ENCODE peak calls at places on chromosome 13, in seven cellular contexts. C is cardiac muscle cell, S is colonic mucosa, I is K562, U is right cardiac atrium, G is stomach, V is mammary epithelial cell. A is an unnamed sample.
A peak's percentile ranks its signal among the peaks of the same experiment; 100 is the strongest.

GRCh38 chr13:99600318-99600717 is 99.0 kb downstream of the TM9SF2 start:
- DNase-seq in C (peak; percentile 37), S (no peak), I (peak; percentile 19), U (no peak), G (no peak), V (no peak), A (no peak)

GRCh38 chr13:29140277-29140676 is 320.1 kb downstream of the MTUS2 start:
- DNase-seq in C (peak; percentile 53), S (no peak), I (no peak), U (no peak), G (no peak), V (no peak), A (no peak)

GRCh38 chr13:37192986-37193385 is 87.5 kb upstream of the CSNK1A1L start:
- DNase-seq in C (no peak), S (no peak), I (no peak), U (no peak), G (no peak), V (no peak), A (no peak)

GRCh38 chr13:21208755-21209154 is 32.3 kb downstream of the MRPL57 start:
- DNase-seq in C (no peak), S (no peak), I (no peak), U (no peak), G (no peak), V (no peak), A (no peak)

GRCh38 chr13:60155978-60156377 is 7.8 kb downstream of the DIAPH3 start:
- DNase-seq in C (no peak), S (no peak), I (no peak), U (no peak), G (no peak), V (no peak), A (peak; percentile 26)

GRCh38 chr13:31350560-31350959 is 150.8 kb downstream of the B3GLCT start:
- DNase-seq in C (no peak), S (no peak), I (no peak), U (no peak), G (no peak), V (no peak), A (no peak)

GRCh38 chr13:114081761-114082681 is 50.4 kb downstream of the RASA3 start:
- DNase-seq in C (no peak), S (no peak), I (no peak), U (no peak), G (peak; percentile 87), V (no peak), A (no peak)

GRCh38 chr13:51885651-51886050 is 23.9 kb downstream of the CCDC70 start:
- DNase-seq in C (no peak), S (peak; percentile 2), I (no peak), U (no peak), G (no peak), V (no peak), A (no peak)

GRCh38 chr13:25203256-25203794 is 31.2 kb upstream of the AMER2 start:
- DNase-seq in C (no peak), S (no peak), I (no peak), U (no peak), G (no peak), V (no peak), A (no peak)

GRCh38 chr13:46484561-46484960 is 68.4 kb upstream of the LRCH1 start:
- DNase-seq in C (no peak), S (no peak), I (no peak), U (no peak), G (no peak), V (no peak), A (no peak)

GRCh38 chr13:77537302-77537919 is 1.9 kb downstream of the SCEL start:
- DNase-seq in C (no peak), S (no peak), I (no peak), U (no peak), G (no peak), V (no peak), A (no peak)

GRCh38 chr13:77533875-77534788 is 1.4 kb upstream of the SCEL start:
- DNase-seq in C (no peak), S (no peak), I (no peak), U (no peak), G (no peak), V (no peak), A (no peak)

GRCh38 chr13:77535448-77535847 is at the start of gene SCEL:
- DNase-seq in C (no peak), S (no peak), I (no peak), U (no peak), G (no peak), V (peak; percentile 55), A (no peak)

GRCh38 chr13:77532983-77533382 is 2.5 kb upstream of the SCEL start:
- DNase-seq in C (no peak), S (no peak), I (no peak), U (no peak), G (no peak), V (no peak), A (no peak)

DNA sequence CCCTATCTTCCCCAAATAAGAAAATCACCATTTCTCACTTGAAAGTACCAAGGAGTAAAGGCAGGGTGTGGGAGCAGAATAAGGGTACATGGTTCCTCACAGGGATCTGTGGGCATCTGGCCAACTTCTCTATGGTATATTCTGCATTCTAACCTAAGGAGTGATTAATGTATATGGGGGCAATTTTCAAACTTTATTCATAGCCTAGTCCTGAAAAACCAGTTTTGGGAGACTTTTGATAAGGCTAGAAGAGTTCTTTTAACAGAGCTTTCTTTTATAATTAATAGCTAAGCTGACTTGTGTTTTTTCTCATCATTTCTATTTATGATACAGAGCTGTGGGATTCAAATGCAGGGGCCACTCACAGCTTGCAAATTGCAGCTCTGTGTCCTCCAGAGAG is 852 bp downstream of the SCEL start:
- DNase-seq in C (no peak), S (no peak), I (no peak), U (no peak), G (no peak), V (no peak), A (no peak)
- H3K4me3 ChIP-seq in C (no peak overlapping the region), S (no peak overlapping the region), I (no peak overlapping the region), U (no peak overlapping the region), G (no peak overlapping the region), V (no peak overlapping the region), A (no peak overlapping the region)

GRCh38 chr13:20142927-20143480 is 17.8 kb downstream of the GJA3 start:
- DNase-seq in C (no peak), S (no peak), I (no peak), U (no peak), G (no peak), V (no peak), A (no peak)

GRCh38 chr13:20142019-20142926 is 18.6 kb downstream of the GJA3 start:
- DNase-seq in C (no peak), S (no peak), I (no peak), U (no peak), G (no peak), V (no peak), A (no peak)

GRCh38 chr13:20144141-20144850 is 16.6 kb downstream of the GJA3 start:
- DNase-seq in C (no peak), S (no peak), I (no peak), U (no peak), G (no peak), V (no peak), A (no peak)

GRCh38 chr13:20140487-20140886 is 20.4 kb downstream of the GJA3 start:
- DNase-seq in C (no peak), S (no peak), I (no peak), U (no peak), G (no peak), V (no peak), A (no peak)

DNA sequence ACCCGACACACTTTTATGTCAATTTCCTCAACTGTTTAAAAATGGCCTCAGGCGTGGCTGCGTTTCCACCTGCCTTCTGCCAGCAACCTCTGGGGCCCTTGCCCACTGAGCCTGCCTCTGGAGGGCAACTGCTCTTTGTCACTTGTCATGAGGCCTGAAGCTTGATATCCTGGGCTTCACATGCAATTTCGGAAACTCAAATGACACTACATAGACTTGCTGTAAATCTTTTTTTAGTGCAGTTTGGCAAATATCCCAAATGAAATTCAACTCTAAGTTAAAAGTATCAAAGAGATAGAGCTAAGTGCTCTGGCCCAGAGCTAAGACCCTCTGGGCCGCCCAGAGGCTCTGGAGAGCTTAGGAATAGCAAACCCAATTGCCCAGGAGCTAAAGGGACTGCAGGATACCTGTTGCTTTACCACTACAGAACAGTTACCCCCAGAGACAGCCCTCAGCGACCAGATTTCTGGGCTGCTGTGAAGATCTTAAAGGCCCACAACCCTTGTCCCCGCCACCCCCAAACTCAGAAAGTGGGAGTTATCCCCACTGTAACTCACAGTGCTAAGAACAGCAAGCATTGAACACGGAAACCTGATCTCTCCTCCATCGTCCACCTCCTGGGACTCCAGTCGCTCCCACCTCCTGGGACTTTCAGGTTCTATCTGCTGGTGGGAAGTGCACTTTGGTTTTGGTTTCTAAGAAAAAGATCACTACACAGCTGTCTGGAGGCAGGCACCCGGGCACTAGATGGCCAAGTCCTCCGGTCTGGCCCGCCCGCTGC is 19.4 kb downstream of the GJA3 start:
- DNase-seq in C (peak; percentile 95), S (no peak), I (no peak), U (no peak), G (no peak), V (no peak), A (no peak)
- H3K27me3 ChIP-seq in C (no peaks in the 10 kb centered on the region), S (peaks cover 26% of the 10 kb centered on the region), I (peaks cover 47% of the 10 kb centered on the region), U (no peaks in the 10 kb centered on the region), G (peaks cover 19% of the 10 kb centered on the region), V (no peaks in the 10 kb centered on the region), A (no peaks in the 10 kb centered on the region)

GRCh38 chr13:42275506-42275905 is 3.6 kb downstream of the AKAP11 start:
- DNase-seq in C (no peak), S (no peak), I (no peak), U (no peak), G (no peak), V (peak; percentile 19), A (no peak)

GRCh38 chr13:42279080-42279479 is 7.1 kb downstream of the AKAP11 start:
- DNase-seq in C (no peak), S (no peak), I (no peak), U (no peak), G (no peak), V (no peak), A (no peak)

GRCh38 chr13:42276683-42277082 is 4.7 kb downstream of the AKAP11 start:
- DNase-seq in C (no peak), S (no peak), I (no peak), U (no peak), G (no peak), V (no peak), A (no peak)

GRCh38 chr13:42279986-42280385 is 8.0 kb downstream of the AKAP11 start:
- DNase-seq in C (no peak), S (no peak), I (no peak), U (no peak), G (no peak), V (no peak), A (no peak)

DNA sequence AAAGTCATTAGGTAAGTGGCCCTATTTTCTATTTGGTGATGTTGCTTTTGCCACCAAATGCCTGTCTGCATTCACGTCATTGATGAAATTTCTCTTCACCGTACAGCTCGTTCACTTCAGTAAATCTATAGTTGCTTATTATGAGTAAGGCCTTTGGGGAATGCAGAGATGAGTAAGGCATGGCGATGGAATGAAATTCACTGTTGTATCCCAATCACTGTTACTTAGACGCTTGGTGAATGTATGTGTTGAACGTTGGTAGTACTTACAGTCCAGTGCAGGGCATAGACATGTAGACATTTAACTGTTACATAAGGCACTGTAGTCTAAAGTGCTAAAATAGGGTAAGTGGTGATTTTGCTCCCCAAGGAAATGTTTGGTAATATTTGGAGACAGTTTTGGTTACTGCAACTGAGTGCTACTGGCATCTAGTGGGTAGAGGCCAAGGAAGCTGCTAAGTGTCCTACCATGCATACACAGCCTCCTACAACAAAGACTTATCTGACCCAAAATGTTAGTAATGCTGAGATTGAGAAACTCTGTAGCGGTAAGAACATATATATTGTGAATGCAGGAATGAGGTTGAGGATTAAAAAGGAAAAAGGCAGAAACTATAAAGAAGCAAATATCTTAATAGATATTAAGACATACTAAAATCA is 5.8 kb downstream of the AKAP11 start:
- DNase-seq in C (no peak), S (no peak), I (no peak), U (no peak), G (no peak), V (no peak), A (no peak)
- H3K4me1 ChIP-seq in C (peaks cover 23% of the 10 kb centered on the region), S (peaks cover 2% of the 10 kb centered on the region), I (peaks cover 8% of the 10 kb centered on the region), U (peaks cover 2% of the 10 kb centered on the region), G (peaks cover 21% of the 10 kb centered on the region), V (peaks cover 16% of the 10 kb centered on the region), A (peaks cover 25% of the 10 kb centered on the region)

GRCh38 chr13:110266983-110267382 is 40.0 kb downstream of the COL4A1 start:
- DNase-seq in C (no peak), S (no peak), I (no peak), U (no peak), G (no peak), V (no peak), A (no peak)
- H3K4me3 ChIP-seq in C (no peak overlapping the region), S (no peak overlapping the region), I (no peak overlapping the region), U (no peak overlapping the region), G (no peak overlapping the region), V (no peak overlapping the region), A (no peak overlapping the region)